ENCODE peak calls at places on chromosomes 5 and 9, in six cellular contexts. One of them, this sample, is unnamed.
A peak's percentile ranks its signal among the peaks of the same experiment; 100 is the strongest.

GRCh38 chr9:86353591-86354047 is 591 bp downstream of the TUT7 start:
- DNase-seq in GM23338: peak; percentile 43
- DNase-seq in HepG2: peak; percentile 10
- DNase-seq in fibroblast of lung: peak; percentile 32
- DNase-seq in mammary epithelial cell: peak; percentile 62
- DNase-seq in H9: no peak
- DNase-seq in this sample: peak; percentile 58

GRCh38 chr9:34650816-34651215 is 1.2 kb upstream of the IL11RA start:
- DNase-seq in GM23338: no peak
- DNase-seq in HepG2: no peak
- DNase-seq in fibroblast of lung: peak; percentile 61
- DNase-seq in mammary epithelial cell: no peak
- DNase-seq in H9: no peak
- DNase-seq in this sample: no peak

GRCh38 chr5:57627661-57628060 is 145.1 kb upstream of the ACTBL2 start:
- DNase-seq in GM23338: no peak
- DNase-seq in HepG2: no peak
- DNase-seq in fibroblast of lung: no peak
- DNase-seq in mammary epithelial cell: no peak
- DNase-seq in H9: no peak
- DNase-seq in this sample: no peak

GRCh38 chr9:130698514-130698913 is 4.9 kb downstream of the EXOSC2 start:
- DNase-seq in GM23338: no peak
- DNase-seq in HepG2: peak; percentile 65
- DNase-seq in fibroblast of lung: no peak
- DNase-seq in mammary epithelial cell: no peak
- DNase-seq in H9: no peak
- DNase-seq in this sample: no peak

GRCh38 chr5:154273963-154274827 is 83.7 kb downstream of the GALNT10 start:
- DNase-seq in GM23338: no peak
- DNase-seq in HepG2: no peak
- DNase-seq in fibroblast of lung: no peak
- DNase-seq in mammary epithelial cell: no peak
- DNase-seq in H9: no peak
- DNase-seq in this sample: no peak

GRCh38 chr5:159456722-159457462 is 126.6 kb upstream of the IL12B start:
- DNase-seq in GM23338: no peak
- DNase-seq in HepG2: no peak
- DNase-seq in fibroblast of lung: no peak
- DNase-seq in mammary epithelial cell: peak; percentile 77
- DNase-seq in H9: no peak
- DNase-seq in this sample: no peak

GRCh38 chr9:68740561-68740960 is 35.5 kb downstream of the PIP5K1B start:
- DNase-seq in GM23338: no peak
- DNase-seq in HepG2: peak; percentile 49
- DNase-seq in fibroblast of lung: no peak
- DNase-seq in mammary epithelial cell: no peak
- DNase-seq in H9: no peak
- DNase-seq in this sample: peak; percentile 73

GRCh38 chr5:176639981-176640380 is 7.3 kb upstream of the TSPAN17 start:
- DNase-seq in GM23338: no peak
- DNase-seq in HepG2: no peak
- DNase-seq in fibroblast of lung: peak; percentile 34
- DNase-seq in mammary epithelial cell: no peak
- DNase-seq in H9: no peak
- DNase-seq in this sample: no peak

GRCh38 chr9:19113964-19114679 is 11.4 kb upstream of the HAUS6 start:
- DNase-seq in GM23338: no peak
- DNase-seq in HepG2: no peak
- DNase-seq in fibroblast of lung: no peak
- DNase-seq in mammary epithelial cell: no peak
- DNase-seq in H9: no peak
- DNase-seq in this sample: no peak

GRCh38 chr5:158669275-158669674 is 430.4 kb downstream of the EBF1 start:
- DNase-seq in GM23338: no peak
- DNase-seq in HepG2: no peak
- DNase-seq in fibroblast of lung: no peak
- DNase-seq in mammary epithelial cell: no peak
- DNase-seq in H9: no peak
- DNase-seq in this sample: no peak

GRCh38 chr5:160054831-160055230 is 45.9 kb downstream of the TTC1 start:
- DNase-seq in GM23338: no peak
- DNase-seq in HepG2: no peak
- DNase-seq in fibroblast of lung: no peak
- DNase-seq in mammary epithelial cell: peak; percentile 15
- DNase-seq in H9: no peak
- DNase-seq in this sample: peak; percentile 65

GRCh38 chr5:141430332-141431113 is at the start of gene PCDHGA12:
- DNase-seq in GM23338: peak; percentile 42
- DNase-seq in HepG2: peak; percentile 24
- DNase-seq in fibroblast of lung: peak; percentile 94
- DNase-seq in mammary epithelial cell: peak; percentile 82
- DNase-seq in H9: no peak
- DNase-seq in this sample: no peak

GRCh38 chr9:134554750-134555655 is 86.6 kb upstream of the COL5A1 start:
- DNase-seq in GM23338: no peak
- DNase-seq in HepG2: no peak
- DNase-seq in fibroblast of lung: peak; percentile 22
- DNase-seq in mammary epithelial cell: no peak
- DNase-seq in H9: peak; percentile 48
- DNase-seq in this sample: no peak

GRCh38 chr5:66710557-66710956 is 114.4 kb downstream of the MAST4 start:
- DNase-seq in GM23338: no peak
- DNase-seq in HepG2: no peak
- DNase-seq in fibroblast of lung: peak; percentile 47
- DNase-seq in mammary epithelial cell: peak; percentile 7
- DNase-seq in H9: no peak
- DNase-seq in this sample: no peak

GRCh38 chr5:126070481-126070880 is 352.7 kb upstream of the GRAMD2B start:
- DNase-seq in GM23338: no peak
- DNase-seq in HepG2: no peak
- DNase-seq in fibroblast of lung: no peak
- DNase-seq in mammary epithelial cell: no peak
- DNase-seq in H9: no peak
- DNase-seq in this sample: no peak

GRCh38 chr5:1315709-1316587 is 21.1 kb upstream of the TERT start:
- DNase-seq in GM23338: peak; percentile 85
- DNase-seq in HepG2: peak; percentile 80
- DNase-seq in fibroblast of lung: peak; percentile 3
- DNase-seq in mammary epithelial cell: peak; percentile 75
- DNase-seq in H9: peak; percentile 78
- DNase-seq in this sample: peak; percentile 78

GRCh38 chr5:132419517-132420468 is 50.3 kb downstream of the SLC22A5 start:
- DNase-seq in GM23338: peak; percentile 85
- DNase-seq in HepG2: peak; percentile 54
- DNase-seq in fibroblast of lung: peak; percentile 80
- DNase-seq in mammary epithelial cell: peak; percentile 48
- DNase-seq in H9: peak; percentile 89
- DNase-seq in this sample: peak; percentile 86

GRCh38 chr9:108620767-108621166 is 235.0 kb downstream of the ACTL7B start:
- DNase-seq in GM23338: no peak
- DNase-seq in HepG2: no peak
- DNase-seq in fibroblast of lung: peak; percentile 2
- DNase-seq in mammary epithelial cell: no peak
- DNase-seq in H9: no peak
- DNase-seq in this sample: no peak

GRCh38 chr5:61245486-61245885 is 83.2 kb upstream of the SMIM15 start:
- DNase-seq in GM23338: no peak
- DNase-seq in HepG2: no peak
- DNase-seq in fibroblast of lung: peak; percentile 51
- DNase-seq in mammary epithelial cell: peak; percentile 29
- DNase-seq in H9: no peak
- DNase-seq in this sample: no peak

GRCh38 chr5:163105456-163105855 is 331.9 kb upstream of the CCNG1 start:
- DNase-seq in GM23338: no peak
- DNase-seq in HepG2: no peak
- DNase-seq in fibroblast of lung: no peak
- DNase-seq in mammary epithelial cell: peak; percentile 37
- DNase-seq in H9: no peak
- DNase-seq in this sample: peak; percentile 6

GRCh38 chr5:135386886-135387628 is 12.0 kb downstream of the MACROH2A1 start:
- DNase-seq in GM23338: no peak
- DNase-seq in HepG2: peak; percentile 13
- DNase-seq in fibroblast of lung: peak; percentile 95
- DNase-seq in mammary epithelial cell: peak; percentile 91
- DNase-seq in H9: no peak
- DNase-seq in this sample: peak; percentile 77

GRCh38 chr5:135383803-135384495 is 15.1 kb downstream of the MACROH2A1 start:
- DNase-seq in GM23338: no peak
- DNase-seq in HepG2: no peak
- DNase-seq in fibroblast of lung: no peak
- DNase-seq in mammary epithelial cell: no peak
- DNase-seq in H9: no peak
- DNase-seq in this sample: no peak

GRCh38 chr5:135385576-135385975 is 13.5 kb downstream of the MACROH2A1 start:
- DNase-seq in GM23338: no peak
- DNase-seq in HepG2: no peak
- DNase-seq in fibroblast of lung: no peak
- DNase-seq in mammary epithelial cell: no peak
- DNase-seq in H9: no peak
- DNase-seq in this sample: peak; percentile 31

GRCh38 chr5:135386096-135386495 is 12.9 kb downstream of the MACROH2A1 start:
- DNase-seq in GM23338: no peak
- DNase-seq in HepG2: no peak
- DNase-seq in fibroblast of lung: no peak
- DNase-seq in mammary epithelial cell: peak; percentile 93
- DNase-seq in H9: no peak
- DNase-seq in this sample: no peak

DNA sequence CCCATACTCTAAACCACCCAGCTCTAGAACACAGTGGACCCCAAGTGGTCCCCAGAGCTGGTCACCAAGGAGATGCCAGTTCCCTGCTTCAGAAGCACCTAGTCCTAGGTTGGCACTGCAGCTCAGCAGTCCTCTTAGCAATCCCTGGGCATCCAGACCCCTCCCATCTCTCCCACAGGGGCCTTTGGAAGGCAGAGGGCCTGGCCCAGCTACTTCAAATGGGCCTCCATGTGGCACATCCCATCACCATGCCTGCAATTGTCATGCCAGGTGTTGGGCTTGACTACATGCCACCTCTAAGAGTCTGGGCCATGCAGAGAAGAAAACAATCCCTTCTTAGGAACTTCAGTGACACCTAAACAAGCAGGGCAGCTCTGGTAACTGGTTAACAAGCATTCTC is 14.1 kb downstream of the MACROH2A1 start:
- DNase-seq in GM23338: no peak
- DNase-seq in HepG2: no peak
- DNase-seq in fibroblast of lung: no peak
- DNase-seq in mammary epithelial cell: no peak
- DNase-seq in H9: no peak
- DNase-seq in this sample: no peak
- H4K20me1 ChIP-seq in GM23338: peaks cover 13% of the 10 kb centered on the region
- H4K20me1 ChIP-seq in HepG2: peaks cover 7% of the 10 kb centered on the region
- H4K20me1 ChIP-seq in fibroblast of lung: no peaks in the 10 kb centered on the region
- H4K20me1 ChIP-seq in mammary epithelial cell: no peaks in the 10 kb centered on the region
- H4K20me1 ChIP-seq in H9: peaks cover 2% of the 10 kb centered on the region
- H4K20me1 ChIP-seq in this sample: peaks cover 56% of the 10 kb centered on the region

GRCh38 chr5:168295574-168296201 is 4.2 kb downstream of the WWC1 start:
- DNase-seq in GM23338: peak; percentile 96
- DNase-seq in HepG2: no peak
- DNase-seq in fibroblast of lung: peak; percentile 66
- DNase-seq in mammary epithelial cell: peak; percentile 55
- DNase-seq in H9: peak; percentile 85
- DNase-seq in this sample: peak; percentile 70

GRCh38 chr5:168291281-168291960 is at the start of gene WWC1:
- DNase-seq in GM23338: peak; percentile 89
- DNase-seq in HepG2: peak; percentile 63
- DNase-seq in fibroblast of lung: peak; percentile 22
- DNase-seq in mammary epithelial cell: peak; percentile 84
- DNase-seq in H9: peak; percentile 91
- DNase-seq in this sample: peak; percentile 94

GRCh38 chr5:168290902-168291280 is 554 bp upstream of the WWC1 start:
- DNase-seq in GM23338: peak; percentile 52
- DNase-seq in HepG2: no peak
- DNase-seq in fibroblast of lung: no peak
- DNase-seq in mammary epithelial cell: no peak
- DNase-seq in H9: no peak
- DNase-seq in this sample: no peak

GRCh38 chr5:168292783-168293696 is 1.6 kb downstream of the WWC1 start:
- DNase-seq in GM23338: peak; percentile 54
- DNase-seq in HepG2: no peak
- DNase-seq in fibroblast of lung: no peak
- DNase-seq in mammary epithelial cell: no peak
- DNase-seq in H9: no peak
- DNase-seq in this sample: no peak

DNA sequence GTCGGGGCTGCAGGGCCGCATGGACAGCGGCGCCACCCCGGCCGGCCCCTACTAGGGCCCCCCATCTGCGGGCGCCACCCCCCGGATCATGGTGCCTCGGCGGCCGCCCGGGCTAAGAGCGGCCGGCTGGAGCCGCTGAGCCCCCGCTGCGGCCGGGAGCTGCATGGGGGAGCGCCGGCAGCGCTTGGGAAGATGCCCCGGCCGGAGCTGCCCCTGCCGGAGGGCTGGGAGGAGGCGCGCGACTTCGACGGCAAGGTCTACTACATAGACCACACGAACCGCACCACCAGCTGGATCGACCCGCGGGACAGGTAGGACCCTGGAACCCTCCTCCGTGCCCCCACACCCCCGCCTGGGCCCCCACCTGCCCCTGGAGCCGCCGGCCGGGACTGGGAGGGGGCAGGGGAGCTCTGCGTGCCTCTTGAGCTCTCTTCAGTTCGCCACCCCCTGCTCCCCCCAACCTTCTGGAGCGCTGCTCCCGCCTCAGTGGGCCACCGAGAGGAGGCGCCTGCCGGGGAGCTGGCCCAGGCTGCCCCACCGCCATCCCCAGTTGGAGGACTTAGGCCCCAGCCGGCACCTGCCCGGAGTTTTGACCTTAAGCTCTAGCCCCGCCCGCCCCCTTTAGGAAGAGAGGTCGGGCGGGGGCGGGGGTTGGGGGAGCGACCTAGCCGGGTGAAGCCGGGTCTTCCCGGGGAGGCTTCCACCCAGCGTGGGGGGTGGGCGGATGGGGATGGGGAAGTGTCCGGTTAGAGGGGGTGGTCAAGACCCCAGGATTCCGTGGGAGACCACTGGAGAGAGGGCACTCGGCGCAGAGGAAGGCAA is 727 bp downstream of the WWC1 start:
- DNase-seq in GM23338: peak; percentile 81
- DNase-seq in HepG2: no peak
- DNase-seq in fibroblast of lung: peak; percentile 9
- DNase-seq in mammary epithelial cell: no peak
- DNase-seq in H9: peak; percentile 66
- DNase-seq in this sample: peak; percentile 74
- H3K79me2 ChIP-seq in GM23338: peaks cover 41% of the 10 kb centered on the region
- H3K79me2 ChIP-seq in HepG2: peaks cover 21% of the 10 kb centered on the region
- H3K79me2 ChIP-seq in fibroblast of lung: no peaks in the 10 kb centered on the region
- H3K79me2 ChIP-seq in mammary epithelial cell: peaks cover 54% of the 10 kb centered on the region
- H3K79me2 ChIP-seq in H9: peaks cover 6% of the 10 kb centered on the region
- H3K79me2 ChIP-seq in this sample: peaks cover 48% of the 10 kb centered on the region

GRCh38 chr5:11468334-11469039 is 435.8 kb downstream of the CTNND2 start:
- DNase-seq in GM23338: no peak
- DNase-seq in HepG2: no peak
- DNase-seq in fibroblast of lung: no peak
- DNase-seq in mammary epithelial cell: peak; percentile 0
- DNase-seq in H9: no peak
- DNase-seq in this sample: no peak

GRCh38 chr5:11467588-11467987 is 436.7 kb downstream of the CTNND2 start:
- DNase-seq in GM23338: no peak
- DNase-seq in HepG2: no peak
- DNase-seq in fibroblast of lung: no peak
- DNase-seq in mammary epithelial cell: no peak
- DNase-seq in H9: no peak
- DNase-seq in this sample: no peak
- H3K4me2 ChIP-seq in GM23338: no peak overlapping the region
- H3K4me2 ChIP-seq in HepG2: no peak overlapping the region
- H3K4me2 ChIP-seq in fibroblast of lung: no peak overlapping the region
- H3K4me2 ChIP-seq in mammary epithelial cell: no peak overlapping the region
- H3K4me2 ChIP-seq in H9: no peak overlapping the region
- H3K4me2 ChIP-seq in this sample: no peak overlapping the region

GRCh38 chr5:14407051-14407450 is 174.5 kb upstream of the OTULINL start:
- DNase-seq in GM23338: no peak
- DNase-seq in HepG2: no peak
- DNase-seq in fibroblast of lung: no peak
- DNase-seq in mammary epithelial cell: no peak
- DNase-seq in H9: no peak
- DNase-seq in this sample: no peak
- H4K20me1 ChIP-seq in GM23338: no peaks in the 10 kb centered on the region
- H4K20me1 ChIP-seq in HepG2: no peaks in the 10 kb centered on the region
- H4K20me1 ChIP-seq in fibroblast of lung: no peaks in the 10 kb centered on the region
- H4K20me1 ChIP-seq in mammary epithelial cell: no peaks in the 10 kb centered on the region
- H4K20me1 ChIP-seq in H9: no peaks in the 10 kb centered on the region
- H4K20me1 ChIP-seq in this sample: no peaks in the 10 kb centered on the region

This sample was measured in hepatocyte.